ENCODE peak calls at places on chromosomes 1 and 21, in seven cellular contexts. One of them, this sample, is unnamed.

GRCh38 chr1:204334455-204334854 is 25.3 kb downstream of the PLEKHA6 start:
- DNase-seq in tibial artery: no peak
- DNase-seq in thoracic aorta: no peak
- DNase-seq in GM23338: no peak
- DNase-seq in GM12865: no peak
- DNase-seq in AG04450: no peak
- DNase-seq in upper lobe of right lung: no peak
- DNase-seq in this sample: no peak

GRCh38 chr1:232549998-232550397 is 79.9 kb downstream of the SIPA1L2 start:
- DNase-seq in GM12865: no peak
- DNase-seq in GM23338: no peak
- DNase-seq in thoracic aorta: no peak
- DNase-seq in upper lobe of right lung: no peak
- DNase-seq in AG04450: no peak
- DNase-seq in tibial artery: no peak
- DNase-seq in this sample: no peak

GRCh38 chr1:231814031-231814430 is 187.4 kb downstream of the DISC1 start:
- DNase-seq in upper lobe of right lung: no peak
- DNase-seq in GM23338: no peak
- DNase-seq in GM12865: no peak
- DNase-seq in tibial artery: no peak
- DNase-seq in AG04450: no peak
- DNase-seq in thoracic aorta: no peak
- DNase-seq in this sample: no peak

GRCh38 chr21:41752231-41752681 is 14.6 kb downstream of the RIPK4 start:
- DNase-seq in AG04450: no peak
- DNase-seq in tibial artery: no peak
- DNase-seq in GM12865: no peak
- DNase-seq in GM23338: no peak
- DNase-seq in thoracic aorta: no peak
- DNase-seq in upper lobe of right lung: no peak
- DNase-seq in this sample: no peak

GRCh38 chr1:234214129-234214910 is 158.9 kb upstream of the COA6 start:
- DNase-seq in thoracic aorta: no peak
- DNase-seq in GM23338: peak; percentile 74
- DNase-seq in AG04450: no peak
- DNase-seq in upper lobe of right lung: peak; percentile 85
- DNase-seq in GM12865: peak; percentile 52
- DNase-seq in tibial artery: no peak
- DNase-seq in this sample: no peak

GRCh38 chr21:45098867-45099266 is 24.5 kb downstream of the ADARB1 start:
- DNase-seq in GM12865: peak; percentile 43
- DNase-seq in tibial artery: no peak
- DNase-seq in thoracic aorta: no peak
- DNase-seq in GM23338: peak; percentile 58
- DNase-seq in AG04450: no peak
- DNase-seq in upper lobe of right lung: no peak
- DNase-seq in this sample: no peak

GRCh38 chr1:223872308-223872878 is 26.6 kb upstream of the TP53BP2 start:
- DNase-seq in AG04450: no peak
- DNase-seq in GM12865: no peak
- DNase-seq in thoracic aorta: no peak
- DNase-seq in upper lobe of right lung: no peak
- DNase-seq in GM23338: no peak
- DNase-seq in tibial artery: no peak
- DNase-seq in this sample: no peak

GRCh38 chr1:41296476-41296875 is 54.4 kb upstream of the SCMH1 start:
- DNase-seq in GM23338: no peak
- DNase-seq in thoracic aorta: no peak
- DNase-seq in upper lobe of right lung: no peak
- DNase-seq in GM12865: no peak
- DNase-seq in tibial artery: no peak
- DNase-seq in AG04450: no peak
- DNase-seq in this sample: no peak

GRCh38 chr21:31772674-31773555 is 41.0 kb upstream of the SCAF4 start:
- DNase-seq in upper lobe of right lung: no peak
- DNase-seq in thoracic aorta: no peak
- DNase-seq in GM12865: peak; percentile 71
- DNase-seq in GM23338: no peak
- DNase-seq in tibial artery: no peak
- DNase-seq in AG04450: no peak
- DNase-seq in this sample: no peak

GRCh38 chr1:42966688-42967609 is 8.3 kb upstream of the SLC2A1 start:
- DNase-seq in thoracic aorta: no peak
- DNase-seq in GM12865: no peak
- DNase-seq in tibial artery: no peak
- DNase-seq in GM23338: peak; percentile 57
- DNase-seq in upper lobe of right lung: no peak
- DNase-seq in AG04450: peak; percentile 76
- DNase-seq in this sample: no peak

GRCh38 chr1:205710201-205711062 is 30.1 kb upstream of the SLC45A3 start:
- DNase-seq in upper lobe of right lung: no peak
- DNase-seq in AG04450: no peak
- DNase-seq in GM12865: no peak
- DNase-seq in GM23338: no peak
- DNase-seq in thoracic aorta: no peak
- DNase-seq in tibial artery: no peak
- DNase-seq in this sample: no peak

GRCh38 chr1:235068155-235069121 is 60.2 kb downstream of the TOMM20 start:
- DNase-seq in thoracic aorta: no peak
- DNase-seq in GM12865: no peak
- DNase-seq in tibial artery: no peak
- DNase-seq in upper lobe of right lung: no peak
- DNase-seq in GM23338: no peak
- DNase-seq in AG04450: no peak
- DNase-seq in this sample: no peak

GRCh38 chr1:154749078-154749760 is 120.9 kb downstream of the KCNN3 start:
- DNase-seq in tibial artery: no peak
- DNase-seq in upper lobe of right lung: no peak
- DNase-seq in thoracic aorta: no peak
- DNase-seq in AG04450: no peak
- DNase-seq in GM12865: peak; percentile 44
- DNase-seq in GM23338: peak; percentile 45
- DNase-seq in this sample: no peak

GRCh38 chr1:179599623-179600249 is 8.1 kb downstream of the TDRD5 start:
- DNase-seq in thoracic aorta: no peak
- DNase-seq in tibial artery: no peak
- DNase-seq in upper lobe of right lung: no peak
- DNase-seq in AG04450: no peak
- DNase-seq in GM12865: peak; percentile 21
- DNase-seq in GM23338: peak; percentile 45
- DNase-seq in this sample: no peak

GRCh38 chr1:60959701-60960100 is 122.7 kb upstream of the NFIA start:
- DNase-seq in tibial artery: no peak
- DNase-seq in AG04450: no peak
- DNase-seq in upper lobe of right lung: no peak
- DNase-seq in GM12865: no peak
- DNase-seq in thoracic aorta: no peak
- DNase-seq in GM23338: no peak
- DNase-seq in this sample: no peak

GRCh38 chr21:34881894-34882371 is 167.2 kb downstream of the RUNX1 start:
- DNase-seq in GM23338: no peak
- DNase-seq in GM12865: no peak
- DNase-seq in upper lobe of right lung: no peak
- DNase-seq in tibial artery: no peak
- DNase-seq in AG04450: peak; percentile 67
- DNase-seq in thoracic aorta: no peak
- DNase-seq in this sample: no peak

GRCh38 chr1:217574265-217574949 is 56.5 kb downstream of the GPATCH2 start:
- DNase-seq in thoracic aorta: no peak
- DNase-seq in GM12865: no peak
- DNase-seq in GM23338: no peak
- DNase-seq in AG04450: no peak
- DNase-seq in tibial artery: no peak
- DNase-seq in upper lobe of right lung: no peak
- DNase-seq in this sample: no peak

GRCh38 chr1:204751883-204752687 is 66.5 kb upstream of the LRRN2 start:
- DNase-seq in GM23338: peak; percentile 61
- DNase-seq in upper lobe of right lung: no peak
- DNase-seq in GM12865: no peak
- DNase-seq in thoracic aorta: no peak
- DNase-seq in AG04450: no peak
- DNase-seq in tibial artery: no peak
- DNase-seq in this sample: no peak

GRCh38 chr21:38129711-38130110 is 127.1 kb upstream of the KCNJ15 start:
- DNase-seq in AG04450: no peak
- DNase-seq in GM12865: no peak
- DNase-seq in upper lobe of right lung: no peak
- DNase-seq in thoracic aorta: no peak
- DNase-seq in tibial artery: no peak
- DNase-seq in GM23338: no peak
- DNase-seq in this sample: no peak

GRCh38 chr21:26441081-26441610 is 131.9 kb downstream of the CYYR1 start:
- DNase-seq in thoracic aorta: no peak
- DNase-seq in tibial artery: no peak
- DNase-seq in upper lobe of right lung: no peak
- DNase-seq in GM12865: no peak
- DNase-seq in AG04450: no peak
- DNase-seq in GM23338: no peak
- DNase-seq in this sample: no peak

GRCh38 chr1:47313915-47314664 is at the start of gene STIL:
- DNase-seq in GM23338: peak; percentile 99
- DNase-seq in GM12865: peak; percentile 100
- DNase-seq in tibial artery: peak; percentile 99
- DNase-seq in AG04450: peak; percentile 98
- DNase-seq in thoracic aorta: peak; percentile 95
- DNase-seq in upper lobe of right lung: peak; percentile 99
- DNase-seq in this sample: peak; percentile 99
- TF ChIP-seq CTCF in GM23338: no peak
- TF ChIP-seq CTCF in GM12865: no peak
- TF ChIP-seq CTCF in tibial artery: no peak
- TF ChIP-seq CTCF in AG04450: no peak
- TF ChIP-seq CTCF in thoracic aorta: no peak
- TF ChIP-seq CTCF in upper lobe of right lung: peak; percentile 19
- TF ChIP-seq CTCF in this sample: no peak

DNA sequence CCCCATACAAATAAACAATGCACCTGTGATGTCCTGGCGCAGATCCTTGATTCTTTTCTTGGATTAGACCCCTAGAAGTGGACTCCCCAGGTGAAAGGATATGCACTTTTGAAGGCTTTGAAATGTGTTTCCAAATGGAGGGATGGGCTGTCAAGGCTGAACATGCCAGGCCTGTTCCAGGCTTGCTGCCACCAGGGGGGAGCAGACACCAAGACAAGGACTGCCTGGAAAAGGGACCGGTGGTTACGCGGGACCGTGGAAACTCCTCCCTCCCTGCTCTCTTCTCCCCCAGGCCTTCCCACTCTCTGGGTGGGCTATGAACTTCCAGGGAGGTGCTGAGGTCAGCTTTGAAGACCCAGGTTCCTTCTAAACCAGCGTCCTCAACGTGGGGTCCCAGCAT is 12.7 kb downstream of the C1QB start:
- DNase-seq in thoracic aorta: no peak
- DNase-seq in AG04450: no peak
- DNase-seq in GM23338: peak; percentile 80
- DNase-seq in tibial artery: no peak
- DNase-seq in GM12865: no peak
- DNase-seq in upper lobe of right lung: no peak
- DNase-seq in this sample: no peak
- TF ChIP-seq CTCF in thoracic aorta: no peak
- TF ChIP-seq CTCF in AG04450: peak; percentile 64
- TF ChIP-seq CTCF in GM23338: peak; percentile 78
- TF ChIP-seq CTCF in tibial artery: no peak
- TF ChIP-seq CTCF in GM12865: peak; percentile 14
- TF ChIP-seq CTCF in upper lobe of right lung: no peak
- TF ChIP-seq CTCF in this sample: peak; percentile 64

GRCh38 chr1:67126111-67126746 is 8.5 kb downstream of the C1orf141 start:
- DNase-seq in GM12865: no peak
- DNase-seq in thoracic aorta: no peak
- DNase-seq in AG04450: no peak
- DNase-seq in tibial artery: no peak
- DNase-seq in upper lobe of right lung: no peak
- DNase-seq in GM23338: peak; percentile 22
- DNase-seq in this sample: no peak
- TF ChIP-seq CTCF in GM12865: no peak
- TF ChIP-seq CTCF in thoracic aorta: no peak
- TF ChIP-seq CTCF in AG04450: peak; percentile 35
- TF ChIP-seq CTCF in tibial artery: no peak
- TF ChIP-seq CTCF in upper lobe of right lung: no peak
- TF ChIP-seq CTCF in GM23338: peak; percentile 41
- TF ChIP-seq CTCF in this sample: no peak

GRCh38 chr1:200670215-200671118 is 760 bp upstream of the DDX59 start:
- DNase-seq in thoracic aorta: peak; percentile 7
- DNase-seq in GM12865: peak; percentile 82
- DNase-seq in GM23338: peak; percentile 49
- DNase-seq in AG04450: no peak
- DNase-seq in upper lobe of right lung: no peak
- DNase-seq in tibial artery: no peak
- DNase-seq in this sample: no peak

GRCh38 chr1:200668514-200669313 is 993 bp downstream of the DDX59 start:
- DNase-seq in AG04450: no peak
- DNase-seq in thoracic aorta: no peak
- DNase-seq in tibial artery: no peak
- DNase-seq in GM23338: no peak
- DNase-seq in GM12865: no peak
- DNase-seq in upper lobe of right lung: no peak
- DNase-seq in this sample: no peak

GRCh38 chr1:200666309-200666708 is 3.4 kb downstream of the DDX59 start:
- DNase-seq in GM23338: no peak
- DNase-seq in tibial artery: no peak
- DNase-seq in AG04450: no peak
- DNase-seq in thoracic aorta: no peak
- DNase-seq in upper lobe of right lung: no peak
- DNase-seq in GM12865: no peak
- DNase-seq in this sample: no peak

GRCh38 chr1:200671235-200671786 is 1.6 kb upstream of the DDX59 start:
- DNase-seq in GM12865: no peak
- DNase-seq in upper lobe of right lung: no peak
- DNase-seq in tibial artery: no peak
- DNase-seq in GM23338: no peak
- DNase-seq in thoracic aorta: no peak
- DNase-seq in AG04450: no peak
- DNase-seq in this sample: no peak

DNA sequence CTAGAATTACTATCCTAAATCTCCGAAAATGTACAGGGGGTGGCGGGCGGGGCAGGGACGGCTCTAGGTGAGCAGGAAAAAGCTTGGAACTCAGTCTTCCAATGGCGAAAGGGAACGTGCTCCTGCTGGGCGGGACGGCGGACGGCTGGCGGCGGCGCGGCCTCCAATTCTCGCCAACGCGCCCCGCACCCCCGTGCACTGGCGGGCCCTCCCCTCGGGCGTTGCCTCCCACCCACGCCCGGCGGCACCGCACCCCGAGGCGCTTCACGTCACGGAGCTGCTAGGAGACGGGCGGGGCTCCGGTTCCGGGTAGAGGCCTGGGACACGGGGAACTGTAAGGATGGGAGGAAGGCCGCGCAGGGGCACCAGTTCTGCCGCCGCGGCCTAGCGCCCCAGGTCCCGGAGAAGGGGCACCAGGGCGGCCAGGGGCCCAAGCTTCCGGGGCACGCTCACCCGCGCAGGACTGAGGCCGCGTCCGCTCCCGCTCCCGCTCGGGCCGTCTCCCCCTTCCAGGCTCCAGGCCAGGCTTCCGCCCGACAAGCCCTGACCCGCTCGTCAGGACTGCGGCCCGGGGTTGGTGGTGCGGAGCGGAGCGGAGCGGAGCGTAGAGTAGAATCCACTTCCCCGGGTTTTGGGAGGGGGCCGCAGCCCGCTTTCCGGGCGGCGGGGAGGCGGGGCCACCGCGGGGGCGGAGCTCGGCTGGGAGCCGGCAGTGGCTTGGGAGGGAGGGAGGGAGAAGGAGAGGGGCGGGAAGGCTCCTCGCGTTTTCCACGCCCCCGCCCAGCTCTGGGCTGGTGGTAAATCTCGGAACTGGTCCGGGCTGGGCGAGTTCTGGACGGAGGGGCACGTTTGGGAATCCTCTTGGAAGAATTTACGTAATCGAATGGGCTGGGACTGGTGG is at the start of gene DDX59:
- DNase-seq in thoracic aorta: peak; percentile 87
- DNase-seq in GM12865: peak; percentile 98
- DNase-seq in GM23338: peak; percentile 98
- DNase-seq in upper lobe of right lung: peak; percentile 99
- DNase-seq in AG04450: peak; percentile 94
- DNase-seq in tibial artery: peak; percentile 98
- DNase-seq in this sample: peak; percentile 98
- TF ChIP-seq CTCF in thoracic aorta: no peak
- TF ChIP-seq CTCF in GM12865: no peak
- TF ChIP-seq CTCF in GM23338: no peak
- TF ChIP-seq CTCF in upper lobe of right lung: no peak
- TF ChIP-seq CTCF in AG04450: no peak
- TF ChIP-seq CTCF in tibial artery: no peak
- TF ChIP-seq CTCF in this sample: no peak